ENCODE peak calls at places on chromosomes 3 and 15, in four cellular contexts. F, K, X and L are unnamed samples.

GRCh38 chr3:129022114-129022994 is 21.2 kb downstream of the EFCC1 start:
- DNase-seq in K (no peak), F (peak), X (peak), L (no peak)

GRCh38 chr3:64221564-64222257 is 3.6 kb downstream of the PRICKLE2 start:
- DNase-seq in X (no peak), F (no peak), K (no peak), L (no peak)

GRCh38 chr15:92803852-92804609 is 96.1 kb upstream of the CHD2 start:
- DNase-seq in X (peak), K (peak), F (peak), L (peak)

GRCh38 chr3:190435618-190436017 is 14.1 kb downstream of the TMEM207 start:
- DNase-seq in X (no peak), K (no peak), F (no peak), L (no peak)

GRCh38 chr3:184343200-184343876 is 5.9 kb downstream of the FAM131A start:
- DNase-seq in X (no peak), K (no peak), F (no peak), L (no peak)

GRCh38 chr3:186105543-186105942 is 3.3 kb downstream of the ETV5 start:
- DNase-seq in K (no peak), X (no peak), F (no peak), L (no peak)

GRCh38 chr3:171950373-171950772 is 89.0 kb upstream of the FNDC3B start:
- DNase-seq in X (peak), F (no peak), K (peak), L (no peak)

GRCh38 chr3:99780749-99781148 is 36.9 kb upstream of the CMSS1 start:
- DNase-seq in F (no peak), X (no peak), K (no peak), L (no peak)

GRCh38 chr15:84749111-84749991 is 959 bp downstream of the ZNF592 start:
- DNase-seq in X (peak), F (peak), K (peak), L (peak)

GRCh38 chr15:81863157-81863556 is 182.7 kb downstream of the MEX3B start:
- DNase-seq in K (peak), X (peak), F (no peak), L (no peak)
- TF ChIP-seq CTCF in K (no peak), X (no peak), F (no peak), L (no peak)

GRCh38 chr15:49110158-49110944 is 45.0 kb downstream of the COPS2 start:
- DNase-seq in X (no peak), K (no peak), F (no peak), L (no peak)
- TF ChIP-seq CTCF in X (no peak), K (no peak), F (no peak), L (no peak)

DNA sequence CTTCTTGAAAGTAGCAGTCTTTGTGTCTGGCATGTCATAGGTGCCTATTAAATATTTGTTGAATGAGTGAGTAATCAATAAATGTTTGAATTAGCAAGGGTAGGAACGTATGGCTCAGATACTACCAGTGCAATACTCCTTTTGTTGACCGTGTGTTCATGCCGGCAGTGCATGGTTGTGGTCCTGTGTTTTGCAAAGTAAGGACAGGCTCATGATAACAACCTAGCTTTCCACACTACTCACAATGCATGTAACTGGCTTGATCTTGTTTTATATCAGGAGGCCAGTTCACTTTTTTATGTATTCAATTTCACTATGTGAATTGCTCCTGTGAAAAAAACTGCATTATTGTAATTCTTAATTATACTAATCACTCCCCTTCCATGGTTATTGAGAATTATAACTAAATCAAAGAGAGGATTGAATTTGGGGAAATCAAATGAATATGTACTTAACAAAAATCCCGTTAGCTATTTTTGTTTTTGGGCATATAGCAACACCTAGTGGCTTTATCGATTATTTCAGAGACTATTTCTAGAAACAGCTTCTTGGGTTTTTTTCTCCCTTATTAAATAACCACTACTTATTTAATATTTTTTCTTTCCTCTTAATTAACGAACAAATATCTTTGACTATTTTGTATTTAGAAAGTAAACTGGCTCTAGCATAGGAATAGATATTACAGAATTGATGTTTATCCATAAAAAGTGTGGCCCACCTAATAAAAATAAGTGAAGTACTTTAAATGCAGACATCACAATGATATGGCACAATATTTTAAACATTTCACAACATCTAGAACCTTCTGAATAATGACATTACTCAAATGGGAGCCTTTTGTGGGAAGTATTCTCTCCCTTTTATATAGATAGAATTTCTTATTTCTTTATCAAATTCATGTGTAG is 218.5 kb downstream of the BBX start:
- DNase-seq in X (peak), K (no peak), F (no peak), L (no peak)
- TF ChIP-seq CTCF in X (no peak), K (peak), F (peak), L (peak)

GRCh38 chr3:52820741-52821140 is 9.7 kb downstream of the ITIH4 start:
- DNase-seq in F (no peak), K (no peak), X (no peak), L (no peak)
- TF ChIP-seq CTCF in F (peak), K (peak), X (peak), L (peak)

GRCh38 chr3:85342915-85343314 is 384.1 kb downstream of the CADM2 start:
- DNase-seq in X (no peak), F (no peak), K (peak), L (no peak)
- TF ChIP-seq CTCF in X (no peak), F (no peak), K (peak), L (no peak)

GRCh38 chr15:73524919-73525318 is 82.0 kb downstream of the REC114 start:
- DNase-seq in K (no peak), X (no peak), F (no peak), L (no peak)
- TF ChIP-seq CTCF in K (no peak), X (no peak), F (no peak), L (no peak)

DNA sequence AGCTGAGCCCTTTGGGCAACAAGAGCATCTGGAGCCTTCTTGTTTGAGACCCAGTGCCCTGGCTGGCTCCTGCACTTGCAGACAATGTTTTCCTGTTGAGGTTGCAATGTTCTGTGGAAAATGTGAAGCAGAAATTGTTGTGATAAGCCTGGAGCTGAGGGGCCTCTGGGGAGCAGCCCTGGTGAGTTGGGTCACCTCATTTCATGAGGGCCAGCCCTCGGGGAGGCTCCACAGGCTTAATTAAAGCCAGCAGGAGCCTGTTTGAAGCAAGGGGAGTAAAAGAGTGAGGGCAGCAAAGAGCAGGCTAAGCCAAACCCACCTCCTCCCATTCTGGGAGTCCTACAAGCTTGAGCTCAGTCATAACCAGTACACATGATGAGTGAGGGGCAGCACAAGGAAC is 154.3 kb downstream of the ALDH1A2 start:
- DNase-seq in F (peak), K (no peak), X (no peak), L (no peak)
- TF ChIP-seq CTCF in F (no peak), K (no peak), X (no peak), L (no peak)

GRCh38 chr3:197547618-197548017 is 8.2 kb downstream of the BDH1 start:
- DNase-seq in F (no peak), X (no peak), K (no peak), L (no peak)
- TF ChIP-seq CTCF in F (no peak), X (no peak), K (no peak), L (no peak)

GRCh38 chr15:68232937-68233336 is 3.4 kb upstream of the CLN6 start:
- DNase-seq in X (no peak), K (no peak), F (no peak), L (no peak)

GRCh38 chr15:68231102-68231818 is 1.7 kb upstream of the CLN6 start:
- DNase-seq in F (no peak), K (no peak), X (peak), L (no peak)

GRCh38 chr15:68234060-68234459 is 4.5 kb upstream of the CLN6 start:
- DNase-seq in K (no peak), F (no peak), X (peak), L (no peak)

GRCh38 chr15:68239025-68239424 is 9.5 kb upstream of the CLN6 start:
- DNase-seq in K (no peak), F (no peak), X (no peak), L (no peak)

DNA sequence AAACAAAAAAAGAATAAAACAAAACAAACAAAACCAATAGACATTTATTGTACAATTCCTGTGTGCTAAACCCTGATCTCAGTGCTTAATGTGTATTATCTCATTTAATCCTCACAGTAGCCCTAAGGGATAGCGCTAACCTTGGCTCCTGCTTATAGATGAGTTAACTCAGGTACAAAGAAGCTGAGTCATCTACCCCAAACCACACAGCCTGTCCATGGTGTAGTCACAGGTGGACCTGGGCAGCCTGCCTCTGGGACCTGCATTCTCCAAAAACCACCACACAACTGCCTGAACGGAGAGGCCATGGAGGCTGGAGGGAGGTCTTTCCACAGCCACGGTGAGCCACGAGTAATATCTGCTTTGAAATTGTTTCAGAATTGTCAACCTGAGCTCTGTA is 5.5 kb upstream of the CLN6 start:
- DNase-seq in X (no peak), F (no peak), K (no peak), L (no peak)
- TF ChIP-seq CTCF in X (no peak), F (no peak), K (no peak), L (no peak)